ENCODE peak calls at places on chromosomes 11 and 22, in four cellular contexts. H is sigmoid colon, I is RWPE2, C is AG04449. X is an unnamed sample.

GRCh38 chr22:45842141-45842831 is 134.7 kb downstream of the WNT7B start:
- DNase-seq in H (no peak), I (no peak), C (peak; percentile 44), X (no peak)

GRCh38 chr22:42116848-42117424 is 13.7 kb downstream of the CYP2D6 start:
- DNase-seq in H (no peak), I (no peak), C (no peak), X (no peak)

GRCh38 chr11:34327804-34328631 is 29.8 kb downstream of the ABTB2 start:
- DNase-seq in H (peak; percentile 82), I (no peak), C (no peak), X (no peak)

GRCh38 chr11:105092255-105093239 is 47.0 kb downstream of the CARD18 start:
- DNase-seq in H (no peak), I (no peak), C (no peak), X (no peak)

GRCh38 chr22:38270091-38270972 is 2.5 kb downstream of the TMEM184B start:
- DNase-seq in H (no peak), I (no peak), C (no peak), X (no peak)

GRCh38 chr11:65558002-65558784 is at the start of gene LTBP3:
- DNase-seq in H (peak; percentile 94), I (peak; percentile 63), C (no peak), X (no peak)

GRCh38 chr22:39907605-39908097 is 6.8 kb downstream of the GRAP2 start:
- DNase-seq in H (no peak), I (no peak), C (no peak), X (no peak)

GRCh38 chr11:117199061-117199915 is at the start of gene TAGLN:
- DNase-seq in H (peak; percentile 97), I (peak; percentile 82), C (peak; percentile 87), X (no peak)

GRCh38 chr22:16603448-16603768 is 10.8 kb upstream of the CCT8L2 start:
- DNase-seq in H (no peak), I (no peak), C (no peak), X (no peak)

GRCh38 chr11:116397556-116398167 is 375.1 kb downstream of the BUD13 start:
- DNase-seq in H (no peak), I (no peak), C (no peak), X (no peak)

GRCh38 chr22:24333301-24333700 is 62.7 kb downstream of the SPECC1L start:
- DNase-seq in H (no peak), I (no peak), C (peak; percentile 47), X (no peak)

GRCh38 chr11:7628660-7629059 is 44.6 kb downstream of the CYB5R2 start:
- DNase-seq in H (no peak), I (no peak), C (no peak), X (no peak)

GRCh38 chr11:65500262-65501004 is 1.6 kb downstream of the MALAT1 start:
- DNase-seq in H (peak; percentile 78), I (no peak), C (no peak), X (peak; percentile 40)

GRCh38 chr11:30586251-30587144 is at the start of gene MPPED2:
- DNase-seq in H (peak; percentile 77), I (no peak), C (no peak), X (peak; percentile 18)

GRCh38 chr22:45889539-45890350 is 87.2 kb downstream of the WNT7B start:
- DNase-seq in H (no peak), I (peak; percentile 49), C (no peak), X (no peak)

GRCh38 chr11:119024430-119025098 is 6.0 kb downstream of the TRAPPC4 start:
- DNase-seq in H (peak; percentile 57), I (no peak), C (no peak), X (no peak)
- TF ChIP-seq CTCF in H (no peak), I (no peak), C (no peak), X (no peak)

DNA sequence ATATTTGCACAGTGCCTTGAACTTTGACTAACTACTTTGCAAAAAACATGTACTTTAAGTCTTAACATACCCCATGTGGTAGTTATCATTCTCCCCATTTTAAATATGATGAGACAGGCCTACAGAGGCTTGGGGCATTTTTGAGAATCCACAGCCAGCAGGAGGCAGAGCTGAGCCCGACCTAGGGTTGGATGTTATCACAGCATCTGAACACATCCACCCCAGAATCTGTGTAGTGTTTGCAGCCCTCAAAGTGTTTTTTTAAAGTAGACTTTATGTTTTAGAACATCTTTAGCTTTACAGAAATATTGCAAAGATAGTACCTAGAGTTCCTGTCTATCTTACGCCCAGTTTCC is 17.6 kb downstream of the OTOG start:
- DNase-seq in H (no peak), I (no peak), C (no peak), X (no peak)
- TF ChIP-seq CTCF in H (no peak), I (no peak), C (no peak), X (no peak)

GRCh38 chr11:123033895-123034294 is 28.0 kb downstream of the HSPA8 start:
- DNase-seq in H (no peak), I (no peak), C (no peak), X (no peak)
- TF ChIP-seq CTCF in H (no peak), I (no peak), C (no peak), X (no peak)

GRCh38 chr11:12110714-12111481 is 508 bp downstream of the MICAL2 start:
- DNase-seq in H (peak; percentile 76), I (no peak), C (no peak), X (no peak)
- TF ChIP-seq CTCF in H (no peak), I (no peak), C (no peak), X (no peak)

GRCh38 chr11:129701706-129702105 is 113.9 kb upstream of the TMEM45B start:
- DNase-seq in H (no peak), I (no peak), C (no peak), X (no peak)

GRCh38 chr11:129700701-129701100 is 114.9 kb upstream of the TMEM45B start:
- DNase-seq in H (no peak), I (no peak), C (no peak), X (no peak)

GRCh38 chr11:129702410-129703390 is 112.9 kb upstream of the TMEM45B start:
- DNase-seq in H (no peak), I (no peak), C (no peak), X (no peak)

GRCh38 chr11:129698212-129698611 is 117.4 kb upstream of the TMEM45B start:
- DNase-seq in H (no peak), I (no peak), C (no peak), X (no peak)

DNA sequence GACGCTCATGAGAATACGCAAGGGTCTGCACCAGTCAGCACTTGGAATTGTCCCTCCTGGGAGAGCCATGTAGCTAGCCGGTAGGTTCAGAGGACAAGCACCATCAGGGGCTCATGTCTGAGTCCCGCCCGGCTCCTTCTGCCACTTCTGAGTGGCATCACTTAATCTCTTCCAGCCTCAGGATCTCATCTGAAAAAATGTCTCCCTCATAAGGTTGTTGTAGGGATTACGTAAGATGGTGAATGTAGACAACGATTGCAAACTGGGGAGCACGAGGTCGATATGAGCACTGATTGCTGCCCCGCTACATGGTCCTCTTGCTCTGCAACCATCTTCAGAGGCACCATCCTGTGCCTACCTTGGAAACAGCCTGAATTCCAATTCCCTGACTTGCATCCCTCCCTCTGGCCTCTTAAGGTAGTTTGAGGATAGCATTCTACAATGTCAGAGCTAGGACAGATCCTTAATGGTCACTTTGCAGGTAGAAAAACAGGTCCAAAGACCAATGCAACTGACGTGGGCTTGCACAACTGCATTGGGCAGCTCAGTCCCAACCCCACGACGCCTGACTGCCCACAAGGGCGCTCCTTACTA is 115.8 kb upstream of the TMEM45B start:
- DNase-seq in H (no peak), I (no peak), C (no peak), X (no peak)
- TF ChIP-seq CTCF in H (no peak), I (no peak), C (no peak), X (no peak)

GRCh38 chr11:2389344-2390026 is 11.1 kb upstream of the TSSC4 start:
- DNase-seq in H (no peak), I (no peak), C (no peak), X (no peak)
- TF ChIP-seq CTCF in H (peak; percentile 13), I (no peak), C (no peak), X (no peak)

DNA sequence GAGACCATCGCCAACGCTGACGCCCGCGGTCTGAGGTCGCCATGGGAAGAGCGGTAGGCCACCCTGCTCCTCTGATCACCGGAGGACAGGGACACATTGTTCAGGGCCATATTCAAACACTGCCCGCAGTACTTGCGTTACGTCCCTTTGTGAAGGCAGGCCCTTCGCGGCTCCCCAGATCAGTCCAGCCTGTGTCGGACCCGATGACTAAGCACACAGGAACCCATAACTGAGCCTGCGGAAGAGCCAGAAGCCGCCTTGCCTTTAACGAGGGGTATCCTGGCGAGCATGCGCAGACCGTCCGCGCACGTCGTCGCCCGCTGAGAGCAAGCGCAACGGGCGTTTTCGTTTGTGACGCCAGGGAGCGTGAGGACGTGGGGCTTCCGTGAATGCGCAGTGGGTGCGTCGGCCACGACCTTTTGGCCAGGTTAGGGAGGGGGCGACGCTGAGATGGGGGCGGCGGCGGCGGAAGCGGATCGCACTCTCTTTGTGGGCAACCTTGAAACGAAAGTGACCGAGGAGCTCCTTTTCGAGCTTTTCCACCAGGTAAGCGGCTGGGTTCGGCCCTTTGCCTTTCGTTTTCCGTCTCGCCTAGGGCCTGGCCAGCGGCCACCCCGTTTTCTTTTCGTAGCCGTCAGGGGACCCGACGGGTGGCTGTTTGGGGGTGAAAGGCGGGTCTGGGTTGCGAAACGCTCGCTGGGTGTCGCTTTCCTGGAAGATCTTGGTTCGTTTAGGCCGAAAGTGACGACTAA is at the start of the genes C11orf71 and RBM7:
- DNase-seq in H (peak; percentile 99), I (peak; percentile 96), C (peak; percentile 95), X (peak; percentile 97)
- TF ChIP-seq CTCF in H (peak; percentile 13), I (no peak), C (no peak), X (no peak)

DNA sequence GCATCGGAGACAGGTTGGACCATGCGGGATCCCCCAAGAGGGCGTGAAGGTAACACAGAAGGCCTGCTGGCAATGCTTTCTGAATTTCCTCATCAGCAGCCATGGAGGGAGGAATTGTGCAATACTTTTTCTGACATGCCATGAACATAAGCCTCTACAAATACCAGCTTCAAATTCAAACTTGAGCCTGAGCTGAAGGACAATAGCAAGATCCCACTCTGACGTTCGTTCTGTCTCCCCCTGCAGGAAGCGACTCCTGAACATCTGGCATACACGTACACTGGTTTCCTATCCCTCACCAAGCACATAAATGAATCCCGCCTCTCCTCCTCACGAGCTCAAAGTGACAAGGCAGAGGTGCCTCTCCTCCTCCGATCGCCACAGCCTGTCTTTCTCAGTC is 312.2 kb downstream of the BRD1 start:
- DNase-seq in H (no peak), I (no peak), C (no peak), X (no peak)
- TF ChIP-seq CTCF in H (no peak), I (no peak), C (no peak), X (no peak)

X was measured in natural killer cell.